ENCODE peak calls at places on chromosome 4, in five cellular contexts. K, T, I, G and A are unnamed samples.

GRCh38 chr4:100224160-100224559 is 33.9 kb upstream of the DDIT4L start:
- DNase-seq in G (no peak), K (no peak), T (no peak), I (no peak), A (no peak)

GRCh38 chr4:180426938-180427337 is 1816.3 kb upstream of the TENM3 start:
- DNase-seq in T (no peak), K (no peak), G (no peak), I (no peak), A (no peak)

GRCh38 chr4:184548651-184549341 is 74.4 kb upstream of the IRF2 start:
- DNase-seq in G (no peak), T (no peak), K (no peak), I (no peak), A (no peak)

GRCh38 chr4:4585012-4585670 is 43.3 kb upstream of the STX18 start:
- DNase-seq in K (no peak), T (no peak), I (no peak), G (no peak), A (no peak)

GRCh38 chr4:112889619-112890294 is 159.7 kb upstream of the ANK2 start:
- DNase-seq in T (no peak), G (no peak), K (no peak), I (no peak), A (no peak)

GRCh38 chr4:140330311-140330900 is 43.0 kb upstream of the SCOC start:
- DNase-seq in T (no peak), G (no peak), K (no peak), I (no peak), A (no peak)

GRCh38 chr4:4574792-4575191 is 32.9 kb upstream of the STX18 start:
- DNase-seq in K (peak; percentile 50), G (peak; percentile 27), T (no peak), I (no peak), A (no peak)

GRCh38 chr4:31655328-31655727 is 935.2 kb downstream of the PCDH7 start:
- DNase-seq in G (no peak), T (no peak), K (no peak), I (no peak), A (no peak)

GRCh38 chr4:38128478-38129451 is 168.6 kb downstream of the PTTG2 start:
- DNase-seq in G (peak; percentile 69), I (peak; percentile 79), K (no peak), T (no peak), A (peak; percentile 48)

GRCh38 chr4:185846550-185847210 is 34.7 kb upstream of the SORBS2 start:
- DNase-seq in G (no peak), K (no peak), T (no peak), I (no peak), A (no peak)

GRCh38 chr4:160129439-160129838 is 1026.6 kb downstream of the RAPGEF2 start:
- DNase-seq in T (no peak), K (no peak), I (no peak), G (no peak), A (no peak)

GRCh38 chr4:2077537-2078460 is 18.7 kb downstream of the NAT8L start:
- DNase-seq in G (no peak), K (no peak), T (no peak), I (no peak), A (peak; percentile 30)

GRCh38 chr4:125316781-125317525 is 2.2 kb downstream of the FAT4 start:
- DNase-seq in K (peak; percentile 56), G (no peak), I (no peak), T (no peak), A (peak; percentile 68)

GRCh38 chr4:186946682-186947294 is 223.1 kb upstream of the FAT1 start:
- DNase-seq in K (peak; percentile 28), G (no peak), T (no peak), I (no peak), A (no peak)

GRCh38 chr4:117134386-117134785 is 49.0 kb upstream of the TRAM1L1 start:
- DNase-seq in T (no peak), G (no peak), I (no peak), K (no peak), A (no peak)

GRCh38 chr4:163111588-163111987 is 55.1 kb downstream of the NAF1 start:
- DNase-seq in T (no peak), K (no peak), G (no peak), I (no peak), A (no peak)

GRCh38 chr4:14608630-14609029 is 393.7 kb upstream of the CPEB2 start:
- DNase-seq in I (no peak), G (no peak), T (no peak), K (no peak), A (no peak)

GRCh38 chr4:102578270-102578669 is 77.1 kb downstream of the NFKB1 start:
- DNase-seq in T (no peak), K (no peak), G (no peak), I (no peak), A (no peak)

GRCh38 chr4:108113229-108113628 is 55.5 kb downstream of the LEF1 start:
- DNase-seq in G (peak; percentile 81), T (peak; percentile 41), I (no peak), K (no peak), A (no peak)

GRCh38 chr4:67635331-67635730 is 65.6 kb downstream of the UBA6 start:
- DNase-seq in G (no peak), T (no peak), I (no peak), K (no peak), A (no peak)